ENCODE peak calls at places on chromosomes 7 and 10, in seven cellular contexts. O, X, F, Z, J, U and N are unnamed samples.

GRCh38 chr10:22712959-22713852 is 1.2 kb downstream of the PIP4K2A start:
- DNase-seq in O (peak), X (peak), F (peak), Z (peak), J (peak), U (peak), N (peak)

GRCh38 chr7:137669706-137670105 is 177.1 kb downstream of the DGKI start:
- DNase-seq in O (peak), X (no peak), F (no peak), Z (peak), J (no peak), U (no peak), N (peak)

GRCh38 chr7:111527545-111527944 is 34.7 kb downstream of the IMMP2L start:
- DNase-seq in O (no peak), X (no peak), F (no peak), Z (no peak), J (no peak), U (no peak), N (no peak)

GRCh38 chr7:87960244-87960643 is 26.2 kb downstream of the ADAM22 start:
- DNase-seq in O (no peak), X (no peak), F (no peak), Z (no peak), J (no peak), U (no peak), N (no peak)

GRCh38 chr10:47241946-47242900 is 57.8 kb upstream of the GDF10 start:
- DNase-seq in O (no peak), X (no peak), F (peak), Z (no peak), J (no peak), U (no peak), N (no peak)

GRCh38 chr7:129502708-129503685 is 666 bp downstream of the SMKR1 start:
- DNase-seq in O (no peak), X (peak), F (peak), Z (no peak), J (no peak), U (peak), N (no peak)

GRCh38 chr7:116672596-116673503 is 854 bp downstream of the MET start:
- DNase-seq in O (peak), X (no peak), F (peak), Z (peak), J (no peak), U (no peak), N (peak)

GRCh38 chr7:99190359-99191009 is 17.4 kb downstream of the KPNA7 start:
- DNase-seq in O (no peak), X (no peak), F (peak), Z (no peak), J (no peak), U (no peak), N (no peak)

GRCh38 chr7:158431941-158432347 is 155.7 kb downstream of the PTPRN2 start:
- DNase-seq in O (peak), X (no peak), F (peak), Z (peak), J (no peak), U (no peak), N (no peak)

GRCh38 chr7:24435002-24435401 is 138.2 kb upstream of the PALS2 start:
- DNase-seq in O (no peak), X (no peak), F (no peak), Z (no peak), J (no peak), U (no peak), N (no peak)

GRCh38 chr7:5172196-5172800 is 17.7 kb upstream of the WIPI2 start:
- DNase-seq in O (no peak), X (no peak), F (no peak), Z (no peak), J (no peak), U (no peak), N (no peak)

GRCh38 chr7:27739914-27740448 is at the start of gene TAX1BP1:
- DNase-seq in O (peak), X (peak), F (peak), Z (peak), J (peak), U (peak), N (peak)

GRCh38 chr10:84341983-84342382 is 13.6 kb downstream of the CCSER2 start:
- DNase-seq in O (no peak), X (no peak), F (no peak), Z (no peak), J (no peak), U (peak), N (no peak)